ENCODE peak calls at places on chromosomes 11 and 22, in ten cellular contexts. F is T47D; X is astrocyte of the spinal cord; Z is transverse colon; E is stimulated activated CD8-positive, alpha-beta memory T cell treated with anti-CD3 and anti-CD28 coated beads, Interleukin-4, amount 100 ng/mL, for 1 hour; M is endothelial cell; O is NCI-H1436; S is activated CD4-positive, alpha-beta T cell treated with anti-CD3 and anti-CD28 coated beads, Interleukin-2, amount 50 U/mL, for 24 hours; B is GM04504; L is posterior cingulate gyrus. G is an unnamed sample.
A peak's percentile ranks its signal among the peaks of the same experiment; 100 is the strongest.

GRCh38 chr11:69836401-69836800 is 17.2 kb upstream of the FGF3 start:
- DNase-seq in F (no peak), S (no peak), E (no peak), M (no peak), O (no peak), X (no peak), B (no peak), Z (no peak), L (no peak), G (no peak)

GRCh38 chr11:45538363-45538762 is 127.1 kb downstream of the CHST1 start:
- DNase-seq in M (no peak), L (peak; percentile 70), X (no peak), F (no peak), Z (no peak), O (no peak), S (no peak), B (no peak), E (no peak), G (no peak)

GRCh38 chr11:2376751-2377451 is at the start of gene CD81:
- DNase-seq in E (no peak), F (peak; percentile 41), S (peak; percentile 60), O (no peak), M (peak; percentile 68), Z (no peak), B (no peak), X (no peak), L (peak; percentile 71), G (no peak)

GRCh38 chr11:57116654-57117053 is 65.1 kb upstream of the LRRC55 start:
- DNase-seq in S (no peak), B (no peak), M (peak; percentile 42), X (peak; percentile 53), E (no peak), Z (peak; percentile 38), O (no peak), L (no peak), F (peak; percentile 76), G (no peak)

GRCh38 chr22:41908409-41909289 is 6.2 kb downstream of the SHISA8 start:
- DNase-seq in Z (no peak), S (no peak), O (no peak), M (peak; percentile 15), E (no peak), L (no peak), X (no peak), B (no peak), F (no peak), G (no peak)

GRCh38 chr11:36313073-36313472 is 17.0 kb downstream of the PRR5L start:
- DNase-seq in X (no peak), B (no peak), S (no peak), F (no peak), Z (no peak), M (no peak), L (no peak), O (no peak), E (no peak), G (no peak)

GRCh38 chr11:92776676-92777075 is 192.8 kb upstream of the MTNR1B start:
- DNase-seq in E (no peak), Z (no peak), M (no peak), L (no peak), S (no peak), B (no peak), F (no peak), X (peak; percentile 24), O (no peak), G (no peak)

GRCh38 chr11:73184953-73185671 is 33.0 kb upstream of the P2RY2 start:
- DNase-seq in E (no peak), O (peak; percentile 40), M (peak; percentile 75), X (peak; percentile 28), B (peak; percentile 34), Z (peak; percentile 82), F (peak; percentile 82), L (peak; percentile 41), S (peak; percentile 18), G (no peak)

GRCh38 chr11:95925011-95925410 is 1.1 kb upstream of the MTMR2 start:
- DNase-seq in S (no peak), F (peak; percentile 22), L (no peak), Z (no peak), M (no peak), O (no peak), B (no peak), X (peak; percentile 37), E (no peak), G (no peak)

GRCh38 chr11:102933627-102934026 is 21.9 kb downstream of the MMP13 start:
- DNase-seq in S (no peak), O (no peak), Z (no peak), F (no peak), B (no peak), M (no peak), E (no peak), L (no peak), X (no peak), G (peak; percentile 18)

GRCh38 chr11:124582565-124582964 is 12.8 kb downstream of the OR8A1 start:
- DNase-seq in B (no peak), Z (no peak), S (no peak), L (peak; percentile 16), E (no peak), X (no peak), O (no peak), M (no peak), F (no peak), G (no peak)

GRCh38 chr11:27244900-27245299 is 118.1 kb downstream of the CCDC34 start:
- DNase-seq in X (no peak), O (no peak), S (no peak), E (no peak), M (no peak), Z (no peak), L (no peak), F (no peak), B (no peak), G (no peak)

GRCh38 chr11:126538071-126538470 is 182.6 kb downstream of the ST3GAL4 start:
- DNase-seq in F (no peak), O (no peak), Z (no peak), S (no peak), E (no peak), X (no peak), L (no peak), M (no peak), B (no peak), G (no peak)

GRCh38 chr11:43920598-43921419 is 21.6 kb upstream of the C11orf96 start:
- DNase-seq in S (no peak), O (peak; percentile 35), L (no peak), B (peak; percentile 99), M (no peak), Z (peak; percentile 46), F (no peak), X (peak; percentile 99), E (no peak), G (no peak)

GRCh38 chr11:80096736-80097135 is 655.9 kb upstream of the TENM4 start:
- DNase-seq in M (no peak), O (no peak), Z (no peak), E (no peak), L (no peak), B (peak; percentile 66), X (peak; percentile 83), F (no peak), S (no peak), G (no peak)

GRCh38 chr11:93053864-93054263 is 84.4 kb downstream of the MTNR1B start:
- DNase-seq in B (no peak), O (no peak), F (no peak), S (no peak), M (no peak), L (no peak), X (no peak), E (no peak), Z (no peak), G (no peak)

GRCh38 chr22:31490496-31490925 is 869 bp upstream of the EIF4ENIF1 start:
- DNase-seq in L (peak; percentile 20), E (no peak), S (peak; percentile 26), O (no peak), F (peak; percentile 54), B (peak; percentile 36), M (peak; percentile 49), X (no peak), Z (peak; percentile 78), G (peak; percentile 24)

GRCh38 chr22:24096401-24097115 is 84.7 kb upstream of the SUSD2 start:
- DNase-seq in S (no peak), Z (no peak), M (no peak), B (no peak), F (no peak), X (no peak), E (no peak), O (no peak), L (no peak), G (no peak)

GRCh38 chr11:3375552-3375951 is 3.4 kb downstream of the ZNF195 start:
- DNase-seq in B (no peak), S (no peak), Z (no peak), F (no peak), L (no peak), X (peak; percentile 32), M (no peak), O (no peak), E (no peak), G (no peak)

G was measured in T-helper 1 cell.